ENCODE peak calls at places on chromosomes 2 and 18, in seven cellular contexts. One of them, this sample, is unnamed.

GRCh38 chr2:156537147-156537546 is 101.0 kb downstream of the GPD2 start:
- DNase-seq in ovary: no peak
- DNase-seq in mesenteric fat pad: no peak
- DNase-seq in IMR-90: peak; percentile 34
- DNase-seq in K562: no peak
- DNase-seq in NAMALWA: no peak
- DNase-seq in left colon: no peak
- DNase-seq in this sample: no peak

GRCh38 chr2:201932511-201932910 is 101.1 kb upstream of the FZD7 start:
- DNase-seq in ovary: no peak
- DNase-seq in mesenteric fat pad: peak; percentile 30
- DNase-seq in IMR-90: no peak
- DNase-seq in K562: no peak
- DNase-seq in NAMALWA: no peak
- DNase-seq in left colon: no peak
- DNase-seq in this sample: no peak

GRCh38 chr2:180376076-180376475 is 369.0 kb upstream of the CWC22 start:
- DNase-seq in ovary: no peak
- DNase-seq in mesenteric fat pad: no peak
- DNase-seq in IMR-90: peak; percentile 30
- DNase-seq in K562: no peak
- DNase-seq in NAMALWA: no peak
- DNase-seq in left colon: no peak
- DNase-seq in this sample: no peak

GRCh38 chr18:62347091-62347506 is 22.0 kb downstream of the TNFRSF11A start:
- DNase-seq in ovary: no peak
- DNase-seq in mesenteric fat pad: no peak
- DNase-seq in IMR-90: no peak
- DNase-seq in K562: no peak
- DNase-seq in NAMALWA: no peak
- DNase-seq in left colon: no peak
- DNase-seq in this sample: no peak

GRCh38 chr2:241974851-241975592 is 105.5 kb downstream of the RTP5 start:
- DNase-seq in ovary: no peak
- DNase-seq in mesenteric fat pad: peak; percentile 71
- DNase-seq in IMR-90: no peak
- DNase-seq in K562: no peak
- DNase-seq in NAMALWA: no peak
- DNase-seq in left colon: no peak
- DNase-seq in this sample: no peak

GRCh38 chr2:231200805-231201474 is 2.5 kb downstream of the ARMC9 start:
- DNase-seq in ovary: no peak
- DNase-seq in mesenteric fat pad: peak; percentile 74
- DNase-seq in IMR-90: peak; percentile 63
- DNase-seq in K562: peak; percentile 44
- DNase-seq in NAMALWA: no peak
- DNase-seq in left colon: no peak
- DNase-seq in this sample: no peak

GRCh38 chr2:191083546-191083945 is 67.2 kb downstream of the STAT4 start:
- DNase-seq in ovary: no peak
- DNase-seq in mesenteric fat pad: no peak
- DNase-seq in IMR-90: no peak
- DNase-seq in K562: no peak
- DNase-seq in NAMALWA: no peak
- DNase-seq in left colon: no peak
- DNase-seq in this sample: no peak

GRCh38 chr18:44143054-44143453 is 537.6 kb upstream of the SETBP1 start:
- DNase-seq in ovary: no peak
- DNase-seq in mesenteric fat pad: no peak
- DNase-seq in IMR-90: no peak
- DNase-seq in K562: no peak
- DNase-seq in NAMALWA: no peak
- DNase-seq in left colon: no peak
- DNase-seq in this sample: no peak

GRCh38 chr2:104584393-104584792 is 269.5 kb upstream of the POU3F3 start:
- DNase-seq in ovary: no peak
- DNase-seq in mesenteric fat pad: no peak
- DNase-seq in IMR-90: no peak
- DNase-seq in K562: no peak
- DNase-seq in NAMALWA: no peak
- DNase-seq in left colon: no peak
- DNase-seq in this sample: no peak

GRCh38 chr18:62521588-62521987 is 1.2 kb upstream of the ZCCHC2 start:
- DNase-seq in ovary: no peak
- DNase-seq in mesenteric fat pad: no peak
- DNase-seq in IMR-90: no peak
- DNase-seq in K562: no peak
- DNase-seq in NAMALWA: peak; percentile 28
- DNase-seq in left colon: no peak
- DNase-seq in this sample: no peak

GRCh38 chr18:24987271-24987932 is 364.6 kb downstream of the ZNF521 start:
- DNase-seq in ovary: no peak
- DNase-seq in mesenteric fat pad: no peak
- DNase-seq in IMR-90: peak; percentile 35
- DNase-seq in K562: no peak
- DNase-seq in NAMALWA: no peak
- DNase-seq in left colon: no peak
- DNase-seq in this sample: no peak

GRCh38 chr2:197191948-197192338 is 118.6 kb downstream of the ANKRD44 start:
- DNase-seq in ovary: no peak
- DNase-seq in mesenteric fat pad: no peak
- DNase-seq in IMR-90: no peak
- DNase-seq in K562: no peak
- DNase-seq in NAMALWA: no peak
- DNase-seq in left colon: no peak
- DNase-seq in this sample: no peak

GRCh38 chr2:14774569-14774968 is 142.1 kb downstream of the LRATD1 start:
- DNase-seq in ovary: no peak
- DNase-seq in mesenteric fat pad: no peak
- DNase-seq in IMR-90: no peak
- DNase-seq in K562: no peak
- DNase-seq in NAMALWA: no peak
- DNase-seq in left colon: no peak
- DNase-seq in this sample: no peak

GRCh38 chr18:9290171-9290570 is 44.4 kb upstream of the TWSG1 start:
- DNase-seq in ovary: no peak
- DNase-seq in mesenteric fat pad: no peak
- DNase-seq in IMR-90: peak; percentile 75
- DNase-seq in K562: no peak
- DNase-seq in NAMALWA: no peak
- DNase-seq in left colon: no peak
- DNase-seq in this sample: no peak

GRCh38 chr2:3480352-3481010 is 38.9 kb downstream of the ADI1 start:
- DNase-seq in ovary: no peak
- DNase-seq in mesenteric fat pad: no peak
- DNase-seq in IMR-90: no peak
- DNase-seq in K562: no peak
- DNase-seq in NAMALWA: peak; percentile 36
- DNase-seq in left colon: peak; percentile 94
- DNase-seq in this sample: no peak

GRCh38 chr2:46297546-46298271 is 502 bp downstream of the EPAS1 start:
- DNase-seq in ovary: peak; percentile 75
- DNase-seq in mesenteric fat pad: peak; percentile 94
- DNase-seq in IMR-90: no peak
- DNase-seq in K562: peak; percentile 87
- DNase-seq in NAMALWA: peak; percentile 37
- DNase-seq in left colon: peak; percentile 92
- DNase-seq in this sample: peak; percentile 82

GRCh38 chr2:36807223-36807886 is 110.8 kb downstream of the VIT start:
- DNase-seq in ovary: no peak
- DNase-seq in mesenteric fat pad: no peak
- DNase-seq in IMR-90: no peak
- DNase-seq in K562: no peak
- DNase-seq in NAMALWA: no peak
- DNase-seq in left colon: peak; percentile 45
- DNase-seq in this sample: no peak

GRCh38 chr2:16259010-16259409 is 318.7 kb downstream of the MYCN start:
- DNase-seq in ovary: no peak
- DNase-seq in mesenteric fat pad: no peak
- DNase-seq in IMR-90: no peak
- DNase-seq in K562: no peak
- DNase-seq in NAMALWA: no peak
- DNase-seq in left colon: no peak
- DNase-seq in this sample: no peak

GRCh38 chr18:457533-457932 is 43.0 kb downstream of the COLEC12 start:
- DNase-seq in ovary: no peak
- DNase-seq in mesenteric fat pad: no peak
- DNase-seq in IMR-90: peak; percentile 48
- DNase-seq in K562: no peak
- DNase-seq in NAMALWA: no peak
- DNase-seq in left colon: no peak
- DNase-seq in this sample: no peak

GRCh38 chr2:96205238-96205637 is 3.4 kb downstream of the STARD7 start:
- DNase-seq in ovary: no peak
- DNase-seq in mesenteric fat pad: no peak
- DNase-seq in IMR-90: no peak
- DNase-seq in K562: no peak
- DNase-seq in NAMALWA: no peak
- DNase-seq in left colon: no peak
- DNase-seq in this sample: no peak

GRCh38 chr18:71849407-71849806 is 694.7 kb downstream of the CBLN2 start:
- DNase-seq in ovary: no peak
- DNase-seq in mesenteric fat pad: no peak
- DNase-seq in IMR-90: no peak
- DNase-seq in K562: no peak
- DNase-seq in NAMALWA: peak; percentile 47
- DNase-seq in left colon: no peak
- DNase-seq in this sample: no peak

GRCh38 chr2:134489732-134490384 is 228.9 kb downstream of the TMEM163 start:
- DNase-seq in ovary: no peak
- DNase-seq in mesenteric fat pad: no peak
- DNase-seq in IMR-90: no peak
- DNase-seq in K562: no peak
- DNase-seq in NAMALWA: no peak
- DNase-seq in left colon: no peak
- DNase-seq in this sample: no peak

GRCh38 chr2:32738939-32739338 is 111.1 kb downstream of the TTC27 start:
- DNase-seq in ovary: no peak
- DNase-seq in mesenteric fat pad: no peak
- DNase-seq in IMR-90: peak; percentile 51
- DNase-seq in K562: no peak
- DNase-seq in NAMALWA: no peak
- DNase-seq in left colon: no peak
- DNase-seq in this sample: no peak

GRCh38 chr2:129224486-129224885 is 755.0 kb upstream of the RAB6C start:
- DNase-seq in ovary: no peak
- DNase-seq in mesenteric fat pad: no peak
- DNase-seq in IMR-90: no peak
- DNase-seq in K562: no peak
- DNase-seq in NAMALWA: no peak
- DNase-seq in left colon: no peak
- DNase-seq in this sample: no peak

GRCh38 chr18:63314991-63315662 is 4.4 kb downstream of the BCL2 start:
- DNase-seq in ovary: no peak
- DNase-seq in mesenteric fat pad: no peak
- DNase-seq in IMR-90: no peak
- DNase-seq in K562: no peak
- DNase-seq in NAMALWA: no peak
- DNase-seq in left colon: no peak
- DNase-seq in this sample: no peak

GRCh38 chr2:239288951-239289481 is 111.8 kb downstream of the HDAC4 start:
- DNase-seq in ovary: peak; percentile 37
- DNase-seq in mesenteric fat pad: no peak
- DNase-seq in IMR-90: no peak
- DNase-seq in K562: no peak
- DNase-seq in NAMALWA: no peak
- DNase-seq in left colon: peak; percentile 19
- DNase-seq in this sample: no peak

GRCh38 chr2:240713928-240714746 is 22.5 kb downstream of the AQP12A start:
- DNase-seq in ovary: no peak
- DNase-seq in mesenteric fat pad: no peak
- DNase-seq in IMR-90: no peak
- DNase-seq in K562: no peak
- DNase-seq in NAMALWA: no peak
- DNase-seq in left colon: no peak
- DNase-seq in this sample: no peak

This sample was measured in heart left ventricle.